ENCODE peak calls at places on chromosomes 5 and 9, in four cellular contexts. L is GM23338, X is H9, T is A549. G is an unnamed sample.

GRCh38 chr5:36874465-36874864 is 2.1 kb upstream of the NIPBL start:
- DNase-seq in L (peak), X (no peak), T (no peak), G (peak)

GRCh38 chr5:148834689-148835088 is 8.3 kb downstream of the ADRB2 start:
- DNase-seq in L (no peak), X (no peak), T (no peak), G (no peak)

GRCh38 chr9:126692759-126693427 is 79.2 kb downstream of the LMX1B start:
- DNase-seq in L (no peak), X (peak), T (no peak), G (no peak)

GRCh38 chr9:91360551-91361293 is 996 bp downstream of the AUH start:
- DNase-seq in L (peak), X (no peak), T (no peak), G (peak)

GRCh38 chr5:138459311-138459710 is 6.0 kb upstream of the EGR1 start:
- DNase-seq in L (no peak), X (no peak), T (no peak), G (no peak)

GRCh38 chr5:140883373-140883772 is 1.4 kb downstream of the PCDHA13 start:
- DNase-seq in L (no peak), X (no peak), T (no peak), G (no peak)

GRCh38 chr9:71607571-71607970 is 160.7 kb downstream of the CEMIP2 start:
- DNase-seq in L (no peak), X (no peak), T (no peak), G (no peak)

GRCh38 chr9:22395585-22396205 is 50.9 kb upstream of the DMRTA1 start:
- DNase-seq in L (no peak), X (no peak), T (peak), G (peak)

GRCh38 chr9:104091028-104091590 is 3.0 kb upstream of the SMC2 start:
- DNase-seq in L (no peak), X (no peak), T (no peak), G (no peak)

GRCh38 chr5:138753794-138754698 is 821 bp downstream of the CTNNA1 start:
- DNase-seq in L (peak), X (peak), T (peak), G (peak)

GRCh38 chr5:142845402-142845901 is 75.3 kb downstream of the ARHGAP26 start:
- DNase-seq in L (no peak), X (no peak), T (no peak), G (peak)

GRCh38 chr9:74281674-74282073 is 215.5 kb upstream of the RORB start:
- DNase-seq in L (peak), X (peak), T (peak), G (peak)

G was measured in HT-29.